ENCODE peak calls at places on chromosomes 11 and 22, in five cellular contexts. One of them, this sample, is unnamed.

GRCh38 chr11:70419307-70420007 is 21.1 kb downstream of the CTTN start:
- DNase-seq in endothelial cell: no peak
- DNase-seq in adrenal gland: no peak
- DNase-seq in activated B cell treated with CpG ODN at 0.5 μM for 24 hours: no peak
- DNase-seq in left ventricle myocardium inferior: no peak
- DNase-seq in this sample: no peak

GRCh38 chr22:26995222-26995621 is 337.8 kb downstream of the MIAT start:
- DNase-seq in endothelial cell: no peak
- DNase-seq in activated B cell treated with CpG ODN at 0.5 μM for 24 hours: no peak
- DNase-seq in left ventricle myocardium inferior: no peak
- DNase-seq in adrenal gland: no peak
- DNase-seq in this sample: no peak

GRCh38 chr11:73019996-73020395 is 122.1 kb downstream of the FCHSD2 start:
- DNase-seq in activated B cell treated with CpG ODN at 0.5 μM for 24 hours: no peak
- DNase-seq in endothelial cell: no peak
- DNase-seq in adrenal gland: no peak
- DNase-seq in left ventricle myocardium inferior: no peak
- DNase-seq in this sample: no peak

GRCh38 chr11:3022300-3022967 is 30.3 kb upstream of the NAP1L4 start:
- DNase-seq in activated B cell treated with CpG ODN at 0.5 μM for 24 hours: no peak
- DNase-seq in adrenal gland: no peak
- DNase-seq in left ventricle myocardium inferior: no peak
- DNase-seq in endothelial cell: no peak
- DNase-seq in this sample: no peak

GRCh38 chr22:40377931-40378330 is 7.5 kb downstream of the SGSM3 start:
- DNase-seq in left ventricle myocardium inferior: no peak
- DNase-seq in endothelial cell: no peak
- DNase-seq in activated B cell treated with CpG ODN at 0.5 μM for 24 hours: no peak
- DNase-seq in adrenal gland: no peak
- DNase-seq in this sample: no peak

GRCh38 chr22:19723990-19724827 is 870 bp downstream of the GP1BB start:
- DNase-seq in endothelial cell: peak; percentile 83
- DNase-seq in adrenal gland: no peak
- DNase-seq in activated B cell treated with CpG ODN at 0.5 μM for 24 hours: no peak
- DNase-seq in left ventricle myocardium inferior: no peak
- DNase-seq in this sample: no peak

GRCh38 chr11:33492569-33492968 is 208.1 kb downstream of the C11orf91 start:
- DNase-seq in endothelial cell: no peak
- DNase-seq in left ventricle myocardium inferior: no peak
- DNase-seq in adrenal gland: no peak
- DNase-seq in activated B cell treated with CpG ODN at 0.5 μM for 24 hours: no peak
- DNase-seq in this sample: no peak

GRCh38 chr11:36567684-36568083 is at the start of gene RAG1:
- DNase-seq in adrenal gland: no peak
- DNase-seq in activated B cell treated with CpG ODN at 0.5 μM for 24 hours: no peak
- DNase-seq in left ventricle myocardium inferior: no peak
- DNase-seq in endothelial cell: no peak
- DNase-seq in this sample: no peak

GRCh38 chr11:25039165-25039564 is 542.3 kb downstream of the LUZP2 start:
- DNase-seq in adrenal gland: no peak
- DNase-seq in activated B cell treated with CpG ODN at 0.5 μM for 24 hours: no peak
- DNase-seq in left ventricle myocardium inferior: no peak
- DNase-seq in endothelial cell: no peak
- DNase-seq in this sample: no peak

GRCh38 chr11:117668291-117668690 is 128.7 kb downstream of the DSCAML1 start:
- DNase-seq in adrenal gland: no peak
- DNase-seq in endothelial cell: no peak
- DNase-seq in left ventricle myocardium inferior: no peak
- DNase-seq in activated B cell treated with CpG ODN at 0.5 μM for 24 hours: no peak
- DNase-seq in this sample: peak; percentile 65

GRCh38 chr11:96357794-96358193 is 14.8 kb upstream of the MAML2 start:
- DNase-seq in endothelial cell: no peak
- DNase-seq in adrenal gland: no peak
- DNase-seq in activated B cell treated with CpG ODN at 0.5 μM for 24 hours: no peak
- DNase-seq in left ventricle myocardium inferior: no peak
- DNase-seq in this sample: no peak

GRCh38 chr11:66081505-66081904 is 11.4 kb downstream of the PACS1 start:
- DNase-seq in activated B cell treated with CpG ODN at 0.5 μM for 24 hours: peak; percentile 50
- DNase-seq in endothelial cell: peak; percentile 36
- DNase-seq in left ventricle myocardium inferior: peak; percentile 41
- DNase-seq in adrenal gland: peak; percentile 43
- DNase-seq in this sample: peak; percentile 9

GRCh38 chr22:39592104-39593060 is 21.8 kb downstream of the CACNA1I start:
- DNase-seq in activated B cell treated with CpG ODN at 0.5 μM for 24 hours: no peak
- DNase-seq in left ventricle myocardium inferior: no peak
- DNase-seq in endothelial cell: no peak
- DNase-seq in adrenal gland: peak; percentile 97
- DNase-seq in this sample: no peak

GRCh38 chr11:78802058-78802633 is 227.5 kb upstream of the NARS2 start:
- DNase-seq in endothelial cell: no peak
- DNase-seq in activated B cell treated with CpG ODN at 0.5 μM for 24 hours: no peak
- DNase-seq in adrenal gland: no peak
- DNase-seq in left ventricle myocardium inferior: no peak
- DNase-seq in this sample: no peak

GRCh38 chr22:46087816-46088277 is 62.5 kb upstream of the PPARA start:
- DNase-seq in left ventricle myocardium inferior: peak; percentile 93
- DNase-seq in endothelial cell: no peak
- DNase-seq in activated B cell treated with CpG ODN at 0.5 μM for 24 hours: no peak
- DNase-seq in adrenal gland: peak; percentile 95
- DNase-seq in this sample: peak; percentile 88

GRCh38 chr11:117972044-117972443 is 14.2 kb upstream of the IL10RA start:
- DNase-seq in left ventricle myocardium inferior: no peak
- DNase-seq in endothelial cell: no peak
- DNase-seq in adrenal gland: no peak
- DNase-seq in activated B cell treated with CpG ODN at 0.5 μM for 24 hours: no peak
- DNase-seq in this sample: no peak

This sample was measured in substantia nigra.